ENCODE peak calls at places on chromosomes 2 and 18, in six cellular contexts. R is osteoblast, V is suprapubic skin, H is IMR-90, G is thoracic aorta, Q is right lobe of liver. I is an unnamed sample.

GRCh38 chr2:48722391-48722790 is 33.1 kb downstream of the LHCGR start:
- DNase-seq in R (no peak), V (no peak), H (no peak), G (no peak), Q (no peak), I (no peak)

GRCh38 chr2:73925853-73926492 is 707 bp upstream of the DGUOK start:
- DNase-seq in R (no peak), V (peak; percentile 69), H (no peak), G (no peak), Q (no peak), I (no peak)

GRCh38 chr2:56192664-56193305 is 9.0 kb downstream of the CCDC85A start:
- DNase-seq in R (no peak), V (no peak), H (no peak), G (no peak), Q (no peak), I (no peak)

GRCh38 chr2:66212749-66213148 is 222.2 kb upstream of the MEIS1 start:
- DNase-seq in R (no peak), V (no peak), H (no peak), G (no peak), Q (no peak), I (no peak)

GRCh38 chr2:167187910-167188595 is 299.8 kb downstream of the XIRP2 start:
- DNase-seq in R (no peak), V (no peak), H (no peak), G (no peak), Q (no peak), I (no peak)

GRCh38 chr18:74579704-74580103 is 18.0 kb upstream of the ZNF407 start:
- DNase-seq in R (no peak), V (no peak), H (no peak), G (no peak), Q (no peak), I (no peak)

GRCh38 chr2:142286618-142287017 is 155.8 kb upstream of the LRP1B start:
- DNase-seq in R (no peak), V (no peak), H (no peak), G (no peak), Q (no peak), I (no peak)

GRCh38 chr2:25981596-25982272 is 563 bp downstream of the KIF3C start:
- DNase-seq in R (peak; percentile 92), V (peak; percentile 70), H (no peak), G (no peak), Q (no peak), I (peak; percentile 87)

GRCh38 chr2:898319-898718 is 52.3 kb upstream of the SNTG2 start:
- DNase-seq in R (no peak), V (no peak), H (no peak), G (no peak), Q (no peak), I (no peak)

GRCh38 chr2:196329959-196330358 is 158.6 kb upstream of the STK17B start:
- DNase-seq in R (no peak), V (no peak), H (no peak), G (no peak), Q (no peak), I (no peak)

GRCh38 chr2:98314251-98314650 is 32.0 kb upstream of the CNGA3 start:
- DNase-seq in R (no peak), V (no peak), H (no peak), G (no peak), Q (no peak), I (no peak)

GRCh38 chr18:35024196-35024595 is 17.0 kb upstream of the MAPRE2 start:
- DNase-seq in R (no peak), V (no peak), H (no peak), G (no peak), Q (no peak), I (no peak)

GRCh38 chr2:239824866-239825704 is 200.1 kb downstream of the NDUFA10 start:
- DNase-seq in R (peak; percentile 37), V (peak; percentile 40), H (no peak), G (no peak), Q (peak; percentile 30), I (peak; percentile 46)

GRCh38 chr2:12262681-12263436 is 453.9 kb upstream of the TRIB2 start:
- DNase-seq in R (peak; percentile 49), V (no peak), H (peak; percentile 77), G (no peak), Q (no peak), I (no peak)

GRCh38 chr2:164778723-164779122 is 62.9 kb downstream of the COBLL1 start:
- DNase-seq in R (no peak), V (no peak), H (no peak), G (no peak), Q (no peak), I (no peak)
- H3K27ac ChIP-seq in R (no peak overlapping the region), V (no peak overlapping the region), H (no peak overlapping the region), G (no peak overlapping the region), Q (no peak overlapping the region), I (no peak overlapping the region)

DNA sequence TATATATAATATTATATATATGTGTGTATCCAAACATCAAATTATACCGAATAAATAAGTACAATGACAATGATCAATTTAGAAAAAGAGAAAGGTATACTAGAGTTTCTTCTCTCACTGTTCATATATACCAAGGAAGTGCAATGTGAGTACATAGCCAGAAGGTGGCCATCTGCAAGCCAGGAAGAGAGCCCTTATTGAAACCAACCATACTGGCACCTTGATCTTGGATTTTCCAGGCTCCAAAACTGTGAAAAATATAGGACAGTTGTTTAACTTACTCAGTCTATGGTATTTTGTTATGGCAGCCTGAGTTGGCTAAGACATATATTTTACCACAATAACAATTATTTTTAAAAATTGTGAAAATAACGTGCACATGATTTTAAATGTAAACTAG is 1490.2 kb upstream of the SLC39A10 start:
- DNase-seq in R (no peak), V (no peak), H (no peak), G (no peak), Q (no peak), I (no peak)
- TF ChIP-seq CTCF in R (peak; percentile 39), V (peak; percentile 44), H (peak; percentile 25), G (peak; percentile 14), Q (peak; percentile 49), I (no peak)

GRCh38 chr2:157839162-157839801 is 36.8 kb downstream of the ACVR1 start:
- DNase-seq in R (peak; percentile 46), V (peak; percentile 68), H (peak; percentile 71), G (no peak), Q (no peak), I (no peak)

GRCh38 chr2:157838442-157839161 is 37.5 kb downstream of the ACVR1 start:
- DNase-seq in R (peak; percentile 70), V (no peak), H (peak; percentile 90), G (peak; percentile 7), Q (peak; percentile 71), I (no peak)

GRCh38 chr2:157839822-157840221 is 36.3 kb downstream of the ACVR1 start:
- DNase-seq in R (no peak), V (no peak), H (no peak), G (no peak), Q (no peak), I (no peak)

GRCh38 chr2:157836531-157836930 is 39.6 kb downstream of the ACVR1 start:
- DNase-seq in R (no peak), V (no peak), H (no peak), G (no peak), Q (no peak), I (no peak)

GRCh38 chr2:157837851-157838441 is 38.2 kb downstream of the ACVR1 start:
- DNase-seq in R (no peak), V (no peak), H (peak; percentile 67), G (no peak), Q (peak; percentile 73), I (no peak)
- H3K4me3 ChIP-seq in R (peak overlapping the region; percentile 31), V (peak overlapping the region; percentile 38), H (peak overlapping the region; percentile 42), G (peak overlapping the region; percentile 66), Q (peak overlapping the region; percentile 28), I (peak overlapping the region; percentile 7)

GRCh38 chr2:18455256-18455862 is 105.1 kb downstream of the RDH14 start:
- DNase-seq in R (no peak), V (no peak), H (peak; percentile 89), G (no peak), Q (no peak), I (no peak)
- H3K27ac ChIP-seq in R (peak overlapping the region; percentile 90), V (peak overlapping the region; percentile 8), H (peak overlapping the region; percentile 73), G (peak overlapping the region; percentile 76), Q (no peak overlapping the region), I (no peak overlapping the region)

DNA sequence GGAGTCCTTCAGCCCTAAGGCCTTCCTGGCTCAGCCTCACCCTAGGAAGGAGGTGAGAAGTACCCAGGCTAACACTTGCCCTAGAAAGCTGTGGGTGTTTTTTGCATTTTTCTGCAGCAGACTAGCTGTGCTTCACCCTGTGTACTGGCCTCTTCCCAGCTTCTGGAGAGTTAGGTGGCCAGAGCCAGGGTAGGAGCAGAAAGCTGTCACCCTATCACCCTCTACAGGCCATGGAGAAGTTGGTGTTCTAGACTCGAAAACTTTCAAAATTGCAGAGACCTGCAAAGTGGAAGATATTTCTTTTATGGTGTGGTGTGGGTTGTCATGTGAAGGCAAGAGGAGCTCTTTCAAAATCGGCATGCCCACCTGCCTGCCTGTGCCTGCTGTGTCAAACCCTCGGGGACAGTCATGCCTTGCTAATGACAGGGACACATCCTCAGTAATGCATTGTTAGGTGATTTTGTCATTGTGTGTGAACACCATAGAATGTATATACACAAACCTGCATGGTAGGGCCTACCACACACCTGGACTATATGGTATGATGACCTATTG is 29.8 kb downstream of the EHD3 start:
- DNase-seq in R (no peak), V (no peak), H (no peak), G (no peak), Q (no peak), I (no peak)
- TF ChIP-seq CTCF in R (no peak), V (no peak), H (no peak), G (peak; percentile 16), Q (no peak), I (no peak)